ENCODE peak calls at places on chromosomes 16 and 17, in five cellular contexts. V is non-pigmented ciliary epithelial cell, Q is A549, B is kidney glomerular epithelial cell, H is T47D. I is an unnamed sample.
A peak's percentile ranks its signal among the peaks of the same experiment; 100 is the strongest.

GRCh38 chr16:31373235-31373634 is 18.3 kb downstream of the ITGAX start:
- DNase-seq in V (no peak), B (no peak), H (no peak), Q (no peak), I (no peak)

GRCh38 chr16:69830534-69831211 is 68.5 kb downstream of the WWP2 start:
- DNase-seq in H (no peak), V (no peak), Q (peak; percentile 31), B (peak; percentile 31), I (peak; percentile 68)

GRCh38 chr17:43984521-43984920 is 19.9 kb upstream of the NAGS start:
- DNase-seq in B (no peak), Q (no peak), H (no peak), V (no peak), I (no peak)

GRCh38 chr17:83131268-83132011 is 52.0 kb downstream of the METRNL start:
- DNase-seq in V (no peak), Q (no peak), B (no peak), H (no peak), I (no peak)

GRCh38 chr17:39598047-39598481 is 9.7 kb downstream of the NEUROD2 start:
- DNase-seq in Q (no peak), B (no peak), H (no peak), V (no peak), I (no peak)

GRCh38 chr16:28326881-28327610 is 34.7 kb downstream of the SBK1 start:
- DNase-seq in Q (peak; percentile 91), V (no peak), B (peak; percentile 5), H (no peak), I (peak; percentile 27)

GRCh38 chr16:12704492-12705111 is 99.1 kb downstream of the CPPED1 start:
- DNase-seq in Q (no peak), B (no peak), H (no peak), V (no peak), I (no peak)

GRCh38 chr17:53950207-53950857 is 127.6 kb downstream of the KIF2B start:
- DNase-seq in V (no peak), H (no peak), Q (no peak), B (no peak), I (no peak)

GRCh38 chr16:1363501-1364041 is 11.8 kb downstream of the GNPTG start:
- DNase-seq in Q (peak; percentile 76), V (no peak), B (no peak), H (peak; percentile 90), I (peak; percentile 65)

GRCh38 chr17:58813712-58814111 is 58.1 kb downstream of the PPM1E start:
- DNase-seq in H (no peak), B (no peak), Q (no peak), V (no peak), I (no peak)

GRCh38 chr16:22007509-22008214 is at the start of gene MOSMO:
- DNase-seq in Q (peak; percentile 60), V (no peak), H (peak; percentile 88), B (peak; percentile 32), I (no peak)

GRCh38 chr16:980595-980854 is 1.0 kb upstream of the SOX8 start:
- DNase-seq in H (no peak), V (no peak), B (no peak), Q (no peak), I (no peak)

GRCh38 chr17:78965369-78965982 is 14.2 kb downstream of the LGALS3BP start:
- DNase-seq in Q (no peak), V (no peak), B (no peak), H (no peak), I (no peak)

GRCh38 chr16:86167061-86167460 is 268.1 kb downstream of the IRF8 start:
- DNase-seq in V (no peak), B (no peak), H (no peak), Q (no peak), I (no peak)

GRCh38 chr17:34979650-34980352 is 511 bp upstream of the LIG3 start:
- DNase-seq in Q (no peak), H (peak; percentile 37), V (no peak), B (no peak), I (no peak)

GRCh38 chr17:49110504-49110903 is 22.1 kb upstream of the B4GALNT2 start:
- DNase-seq in H (no peak), Q (no peak), B (peak; percentile 16), V (no peak), I (no peak)

GRCh38 chr16:67296422-67296821 is 17.1 kb downstream of the PLEKHG4 start:
- DNase-seq in B (peak; percentile 41), Q (no peak), V (no peak), H (no peak), I (no peak)

GRCh38 chr17:15432807-15433547 is 34.4 kb downstream of the CDRT4 start:
- DNase-seq in Q (no peak), H (no peak), V (no peak), B (no peak), I (no peak)

GRCh38 chr16:19223235-19223847 is 55.3 kb downstream of the SYT17 start:
- DNase-seq in Q (no peak), H (no peak), V (no peak), B (no peak), I (no peak)

GRCh38 chr16:27602103-27602502 is 52.2 kb downstream of the KATNIP start:
- DNase-seq in Q (no peak), H (no peak), V (no peak), B (no peak), I (no peak)

GRCh38 chr17:75087558-75088453 is at the start of gene SLC16A5:
- DNase-seq in H (peak; percentile 81), V (no peak), B (peak; percentile 63), Q (peak; percentile 99), I (peak; percentile 87)

GRCh38 chr17:73566905-73567782 is 77.1 kb downstream of the SDK2 start:
- DNase-seq in Q (no peak), B (no peak), V (no peak), H (no peak), I (no peak)

GRCh38 chr17:69404398-69404797 is 10.1 kb upstream of the MAP2K6 start:
- DNase-seq in Q (no peak), H (no peak), B (no peak), V (no peak), I (no peak)

GRCh38 chr17:31674305-31674704 is 184.7 kb downstream of the COPRS start:
- DNase-seq in B (no peak), Q (no peak), H (no peak), V (no peak), I (no peak)

GRCh38 chr17:48545022-48545376 is at the start of gene HOXB2:
- DNase-seq in H (peak; percentile 78), Q (no peak), B (no peak), V (no peak), I (no peak)

GRCh38 chr17:49518346-49519078 is 23.4 kb downstream of the NGFR start:
- DNase-seq in Q (no peak), V (no peak), B (no peak), H (no peak), I (no peak)

GRCh38 chr17:34378664-34379101 is 15.7 kb upstream of the CCL1 start:
- DNase-seq in V (no peak), B (no peak), H (no peak), Q (no peak), I (no peak)